ENCODE peak calls at places on chromosomes 16 and 17, in five cellular contexts. U is AG09309, Z is NCI-H524 treated with DMSO at 0.1 percent for 48 hours, Q is GM19239, B is kidney. V is an unnamed sample.

GRCh38 chr17:18229254-18229653 is 3.8 kb downstream of the LLGL1 start:
- DNase-seq in Z (no peak), U (no peak), Q (no peak), B (no peak), V (no peak)

GRCh38 chr16:82530883-82531282 is 95.9 kb upstream of the CDH13 start:
- DNase-seq in Q (no peak), U (no peak), Z (no peak), B (no peak), V (no peak)

GRCh38 chr17:75075597-75076253 is 12.0 kb upstream of the SLC16A5 start:
- DNase-seq in U (no peak), Q (no peak), B (no peak), Z (no peak), V (no peak)

GRCh38 chr17:55295411-55296170 is 30.8 kb downstream of the HLF start:
- DNase-seq in U (no peak), B (no peak), Q (peak), Z (no peak), V (peak)

GRCh38 chr16:54447606-54448440 is 161.2 kb upstream of the IRX3 start:
- DNase-seq in B (no peak), Z (no peak), Q (no peak), U (peak), V (peak)

GRCh38 chr17:31394544-31394943 is 3.1 kb downstream of the RAB11FIP4 start:
- DNase-seq in U (peak), Z (no peak), Q (no peak), B (no peak), V (peak)

GRCh38 chr16:23288726-23289512 is 13.2 kb upstream of the SCNN1B start:
- DNase-seq in U (no peak), B (no peak), Z (no peak), Q (no peak), V (no peak)

GRCh38 chr17:7842950-7843535 is 9.0 kb downstream of the KDM6B start:
- DNase-seq in U (no peak), Z (no peak), Q (no peak), B (peak), V (peak)

GRCh38 chr17:73420897-73421296 is 109.1 kb upstream of the CDC42EP4 start:
- DNase-seq in Q (no peak), U (no peak), Z (peak), B (peak), V (peak)

GRCh38 chr16:2246301-2246885 is 5.0 kb downstream of the ECI1 start:
- DNase-seq in Z (no peak), U (no peak), B (peak), Q (no peak), V (no peak)

GRCh38 chr17:41654134-41654907 is 29.9 kb upstream of the KRT17 start:
- DNase-seq in Z (no peak), B (peak), Q (no peak), U (no peak), V (no peak)

GRCh38 chr17:63442549-63443035 is 3.5 kb downstream of the CYB561 start:
- DNase-seq in Z (no peak), Q (no peak), U (no peak), B (no peak), V (no peak)

GRCh38 chr16:73228649-73229048 is 180.7 kb upstream of the ZFHX3 start:
- DNase-seq in U (peak), Z (no peak), B (no peak), Q (no peak), V (peak)

GRCh38 chr17:50920891-50921595 is 54.9 kb upstream of the TOB1 start:
- DNase-seq in Z (no peak), B (peak), Q (no peak), U (no peak), V (no peak)

V was measured in amniotic epithelial cell.